ENCODE peak calls at places on chromosomes 13 and 19, in five cellular contexts. S is NCI-H524 treated with DMSO at 0.1 percent for 48 hours; W is cardiac muscle cell; P is iris pigment epithelial cell; Z is stimulated activated CD4-positive, alpha-beta T cell treated with anti-CD3 and anti-CD28 coated beads, Interleukin-4, amount 100 ng/mL, for 48 hours. A is an unnamed sample.

GRCh38 chr19:40717880-40718773 is 1.2 kb downstream of the ITPKC start:
- DNase-seq in Z (no peak), S (no peak), P (peak; percentile 31), W (peak; percentile 6), A (peak; percentile 54)

GRCh38 chr19:3270908-3271307 is 46.4 kb downstream of the CELF5 start:
- DNase-seq in P (peak; percentile 47), Z (peak; percentile 25), W (peak; percentile 23), S (peak; percentile 75), A (peak; percentile 89)

GRCh38 chr19:12481781-12482504 is 2.7 kb downstream of the ZNF709 start:
- DNase-seq in P (no peak), W (no peak), Z (no peak), S (no peak), A (no peak)

GRCh38 chr19:31214997-31215396 is 134.2 kb downstream of the TSHZ3 start:
- DNase-seq in P (peak; percentile 27), Z (no peak), W (no peak), S (no peak), A (peak; percentile 30)

GRCh38 chr19:29812080-29812880 is 489 bp downstream of the CCNE1 start:
- DNase-seq in P (no peak), W (peak; percentile 28), S (no peak), Z (no peak), A (no peak)

GRCh38 chr13:99064624-99065249 is 86.9 kb upstream of the DOCK9 start:
- DNase-seq in S (peak; percentile 32), Z (no peak), P (no peak), W (no peak), A (no peak)

GRCh38 chr19:1360818-1361461 is 22.8 kb upstream of the NDUFS7 start:
- DNase-seq in W (no peak), P (peak; percentile 73), Z (no peak), S (no peak), A (no peak)

GRCh38 chr19:33508941-33509614 is 12.5 kb downstream of the PEPD start:
- DNase-seq in S (no peak), W (no peak), Z (no peak), P (no peak), A (no peak)

GRCh38 chr13:43284162-43284561 is 260.8 kb downstream of the DNAJC15 start:
- DNase-seq in Z (no peak), P (peak; percentile 77), W (no peak), S (no peak), A (peak; percentile 46)

GRCh38 chr19:2260341-2260751 is 4.1 kb upstream of the JSRP1 start:
- DNase-seq in S (no peak), Z (no peak), W (no peak), P (no peak), A (no peak)

GRCh38 chr13:26941345-26942174 is 181.0 kb upstream of the GPR12 start:
- DNase-seq in Z (peak; percentile 2), W (no peak), P (peak; percentile 87), S (no peak), A (peak; percentile 62)

GRCh38 chr19:45615795-45616708 is 14.0 kb upstream of the GPR4 start:
- DNase-seq in W (peak; percentile 98), Z (peak; percentile 94), P (peak; percentile 89), S (no peak), A (peak; percentile 88)

GRCh38 chr13:75369986-75370385 is 112.0 kb downstream of the TBC1D4 start:
- DNase-seq in P (no peak), W (no peak), S (no peak), Z (no peak), A (no peak)

GRCh38 chr19:7795555-7796161 is 32.6 kb downstream of the CLEC4M start:
- DNase-seq in W (no peak), S (no peak), P (no peak), Z (no peak), A (no peak)

A was measured in RKO.